ENCODE peak calls at places on chromosome 10, in five cellular contexts. One of them, this sample, is unnamed.

GRCh38 chr10:95268438-95268837 is 22.4 kb downstream of the PDLIM1 start:
- DNase-seq in RWPE2: no peak
- DNase-seq in heart left ventricle: peak; percentile 90
- DNase-seq in fibroblast of lung: no peak
- DNase-seq in heart right ventricle: peak; percentile 56
- DNase-seq in this sample: no peak

GRCh38 chr10:28681345-28681763 is 4.0 kb downstream of the BAMBI start:
- DNase-seq in heart right ventricle: no peak
- DNase-seq in fibroblast of lung: no peak
- DNase-seq in RWPE2: no peak
- DNase-seq in heart left ventricle: no peak
- DNase-seq in this sample: no peak

GRCh38 chr10:16381083-16381482 is 55.7 kb upstream of the PTER start:
- DNase-seq in fibroblast of lung: no peak
- DNase-seq in heart right ventricle: no peak
- DNase-seq in RWPE2: no peak
- DNase-seq in heart left ventricle: no peak
- DNase-seq in this sample: peak; percentile 33

GRCh38 chr10:31299119-31299518 is 19.9 kb upstream of the ZEB1 start:
- DNase-seq in RWPE2: no peak
- DNase-seq in heart left ventricle: no peak
- DNase-seq in fibroblast of lung: no peak
- DNase-seq in heart right ventricle: no peak
- DNase-seq in this sample: no peak

GRCh38 chr10:132178046-132178445 is 8.7 kb upstream of the DPYSL4 start:
- DNase-seq in heart left ventricle: no peak
- DNase-seq in fibroblast of lung: no peak
- DNase-seq in heart right ventricle: no peak
- DNase-seq in RWPE2: no peak
- DNase-seq in this sample: no peak

GRCh38 chr10:118544401-118544948 is 51.0 kb downstream of the PRLHR start:
- DNase-seq in fibroblast of lung: no peak
- DNase-seq in heart right ventricle: no peak
- DNase-seq in RWPE2: no peak
- DNase-seq in heart left ventricle: no peak
- DNase-seq in this sample: no peak

GRCh38 chr10:89171996-89172395 is 35.1 kb downstream of the CH25H start:
- DNase-seq in heart right ventricle: no peak
- DNase-seq in heart left ventricle: no peak
- DNase-seq in fibroblast of lung: no peak
- DNase-seq in RWPE2: no peak
- DNase-seq in this sample: no peak

GRCh38 chr10:120103957-120104560 is 211.5 kb downstream of the SEC23IP start:
- DNase-seq in heart left ventricle: no peak
- DNase-seq in RWPE2: no peak
- DNase-seq in heart right ventricle: no peak
- DNase-seq in fibroblast of lung: no peak
- DNase-seq in this sample: no peak

GRCh38 chr10:16965740-16966447 is 148.7 kb upstream of the RSU1 start:
- DNase-seq in RWPE2: peak; percentile 74
- DNase-seq in fibroblast of lung: peak; percentile 98
- DNase-seq in heart right ventricle: no peak
- DNase-seq in heart left ventricle: no peak
- DNase-seq in this sample: no peak

GRCh38 chr10:124677871-124678565 is 66.2 kb downstream of the FAM53B start:
- DNase-seq in RWPE2: no peak
- DNase-seq in heart left ventricle: peak; percentile 81
- DNase-seq in fibroblast of lung: peak; percentile 66
- DNase-seq in heart right ventricle: peak; percentile 61
- DNase-seq in this sample: peak; percentile 44

GRCh38 chr10:80046629-80047441 is 31.6 kb upstream of the TMEM254 start:
- DNase-seq in RWPE2: peak; percentile 70
- DNase-seq in heart left ventricle: peak; percentile 77
- DNase-seq in heart right ventricle: peak; percentile 70
- DNase-seq in fibroblast of lung: peak; percentile 63
- DNase-seq in this sample: peak; percentile 66

GRCh38 chr10:49598986-49599385 is 11.1 kb upstream of the SLC18A3 start:
- DNase-seq in fibroblast of lung: no peak
- DNase-seq in heart left ventricle: no peak
- DNase-seq in RWPE2: no peak
- DNase-seq in heart right ventricle: no peak
- DNase-seq in this sample: no peak

GRCh38 chr10:77925795-77926565 is 575 bp downstream of the DLG5 start:
- DNase-seq in fibroblast of lung: peak; percentile 28
- DNase-seq in heart right ventricle: peak; percentile 56
- DNase-seq in heart left ventricle: peak; percentile 50
- DNase-seq in RWPE2: no peak
- DNase-seq in this sample: peak; percentile 52

GRCh38 chr10:52818019-52818418 is 45.4 kb upstream of the MBL2 start:
- DNase-seq in fibroblast of lung: peak; percentile 67
- DNase-seq in heart left ventricle: no peak
- DNase-seq in heart right ventricle: no peak
- DNase-seq in RWPE2: no peak
- DNase-seq in this sample: peak; percentile 84

GRCh38 chr10:115171392-115171960 is 78.3 kb downstream of the ATRNL1 start:
- DNase-seq in heart left ventricle: no peak
- DNase-seq in RWPE2: no peak
- DNase-seq in fibroblast of lung: peak; percentile 38
- DNase-seq in heart right ventricle: no peak
- DNase-seq in this sample: no peak

GRCh38 chr10:78794736-78795455 is 273.9 kb upstream of the ZMIZ1 start:
- DNase-seq in heart right ventricle: no peak
- DNase-seq in fibroblast of lung: no peak
- DNase-seq in RWPE2: no peak
- DNase-seq in heart left ventricle: no peak
- DNase-seq in this sample: no peak

GRCh38 chr10:128011059-128011979 is 104.4 kb downstream of the PTPRE start:
- DNase-seq in heart left ventricle: peak; percentile 86
- DNase-seq in heart right ventricle: peak; percentile 89
- DNase-seq in fibroblast of lung: peak; percentile 60
- DNase-seq in RWPE2: no peak
- DNase-seq in this sample: peak; percentile 72

GRCh38 chr10:570631-571565 is 118.6 kb downstream of the DIP2C start:
- DNase-seq in heart left ventricle: no peak
- DNase-seq in fibroblast of lung: no peak
- DNase-seq in RWPE2: no peak
- DNase-seq in heart right ventricle: no peak
- DNase-seq in this sample: no peak

GRCh38 chr10:86364551-86365345 is 1.8 kb downstream of the GRID1 start:
- DNase-seq in fibroblast of lung: no peak
- DNase-seq in RWPE2: peak; percentile 58
- DNase-seq in heart right ventricle: no peak
- DNase-seq in heart left ventricle: no peak
- DNase-seq in this sample: no peak

GRCh38 chr10:101244321-101245050 is 15.2 kb upstream of the LBX1 start:
- DNase-seq in heart left ventricle: no peak
- DNase-seq in heart right ventricle: no peak
- DNase-seq in RWPE2: no peak
- DNase-seq in fibroblast of lung: peak; percentile 66
- DNase-seq in this sample: no peak

GRCh38 chr10:129958118-129958685 is 5.9 kb downstream of the EBF3 start:
- DNase-seq in heart left ventricle: no peak
- DNase-seq in fibroblast of lung: no peak
- DNase-seq in heart right ventricle: no peak
- DNase-seq in RWPE2: no peak
- DNase-seq in this sample: no peak

GRCh38 chr10:7231420-7232414 is 179.1 kb downstream of the SFMBT2 start:
- DNase-seq in RWPE2: no peak
- DNase-seq in fibroblast of lung: no peak
- DNase-seq in heart right ventricle: no peak
- DNase-seq in heart left ventricle: no peak
- DNase-seq in this sample: no peak

GRCh38 chr10:79003183-79004100 is 65.3 kb upstream of the ZMIZ1 start:
- DNase-seq in fibroblast of lung: no peak
- DNase-seq in heart left ventricle: peak; percentile 55
- DNase-seq in RWPE2: no peak
- DNase-seq in heart right ventricle: peak; percentile 29
- DNase-seq in this sample: peak; percentile 80

GRCh38 chr10:89744021-89744420 is 42.6 kb downstream of the KIF20B start:
- DNase-seq in RWPE2: no peak
- DNase-seq in fibroblast of lung: peak; percentile 29
- DNase-seq in heart right ventricle: no peak
- DNase-seq in heart left ventricle: no peak
- DNase-seq in this sample: no peak

GRCh38 chr10:92595505-92595904 is 2.6 kb downstream of the KIF11 start:
- DNase-seq in heart right ventricle: no peak
- DNase-seq in RWPE2: no peak
- DNase-seq in heart left ventricle: no peak
- DNase-seq in fibroblast of lung: no peak
- DNase-seq in this sample: no peak

GRCh38 chr10:92594194-92594593 is 1.3 kb downstream of the KIF11 start:
- DNase-seq in RWPE2: no peak
- DNase-seq in fibroblast of lung: no peak
- DNase-seq in heart left ventricle: no peak
- DNase-seq in heart right ventricle: no peak
- DNase-seq in this sample: peak; percentile 7

GRCh38 chr10:92592761-92593552 is at the start of gene KIF11:
- DNase-seq in heart right ventricle: peak; percentile 97
- DNase-seq in RWPE2: peak; percentile 97
- DNase-seq in fibroblast of lung: peak; percentile 96
- DNase-seq in heart left ventricle: peak; percentile 98
- DNase-seq in this sample: peak; percentile 98

GRCh38 chr10:92591550-92592140 is 1.3 kb upstream of the KIF11 start:
- DNase-seq in fibroblast of lung: peak; percentile 94
- DNase-seq in heart right ventricle: peak; percentile 92
- DNase-seq in RWPE2: peak; percentile 91
- DNase-seq in heart left ventricle: peak; percentile 96
- DNase-seq in this sample: peak; percentile 94

GRCh38 chr10:92593553-92594046 is 670 bp downstream of the KIF11 start:
- DNase-seq in fibroblast of lung: no peak
- DNase-seq in heart left ventricle: no peak
- DNase-seq in heart right ventricle: no peak
- DNase-seq in RWPE2: no peak
- DNase-seq in this sample: no peak
- H3K4me1 ChIP-seq in fibroblast of lung: peaks cover 6% of the 10 kb centered on the region
- H3K4me1 ChIP-seq in heart left ventricle: peaks cover 19% of the 10 kb centered on the region
- H3K4me1 ChIP-seq in heart right ventricle: peaks cover 12% of the 10 kb centered on the region
- H3K4me1 ChIP-seq in RWPE2: peaks cover 13% of the 10 kb centered on the region
- H3K4me1 ChIP-seq in this sample: no peaks in the 10 kb centered on the region

GRCh38 chr10:6064119-6064518 is 2.0 kb upstream of the IL2RA start:
- DNase-seq in RWPE2: no peak
- DNase-seq in fibroblast of lung: no peak
- DNase-seq in heart left ventricle: no peak
- DNase-seq in heart right ventricle: no peak
- DNase-seq in this sample: no peak
- H3K4me1 ChIP-seq in RWPE2: no peaks in the 10 kb centered on the region
- H3K4me1 ChIP-seq in fibroblast of lung: no peaks in the 10 kb centered on the region
- H3K4me1 ChIP-seq in heart left ventricle: peaks cover 12% of the 10 kb centered on the region
- H3K4me1 ChIP-seq in heart right ventricle: peaks cover 7% of the 10 kb centered on the region
- H3K4me1 ChIP-seq in this sample: no peaks in the 10 kb centered on the region

GRCh38 chr10:72106154-72106849 is 18.0 kb upstream of the SPOCK2 start:
- DNase-seq in heart left ventricle: no peak
- DNase-seq in RWPE2: no peak
- DNase-seq in fibroblast of lung: peak; percentile 18
- DNase-seq in heart right ventricle: no peak
- DNase-seq in this sample: no peak
- H3K4me1 ChIP-seq in heart left ventricle: peaks cover 42% of the 10 kb centered on the region
- H3K4me1 ChIP-seq in RWPE2: peaks cover 21% of the 10 kb centered on the region
- H3K4me1 ChIP-seq in fibroblast of lung: no peaks in the 10 kb centered on the region
- H3K4me1 ChIP-seq in heart right ventricle: peaks cover 33% of the 10 kb centered on the region
- H3K4me1 ChIP-seq in this sample: no peaks in the 10 kb centered on the region

DNA sequence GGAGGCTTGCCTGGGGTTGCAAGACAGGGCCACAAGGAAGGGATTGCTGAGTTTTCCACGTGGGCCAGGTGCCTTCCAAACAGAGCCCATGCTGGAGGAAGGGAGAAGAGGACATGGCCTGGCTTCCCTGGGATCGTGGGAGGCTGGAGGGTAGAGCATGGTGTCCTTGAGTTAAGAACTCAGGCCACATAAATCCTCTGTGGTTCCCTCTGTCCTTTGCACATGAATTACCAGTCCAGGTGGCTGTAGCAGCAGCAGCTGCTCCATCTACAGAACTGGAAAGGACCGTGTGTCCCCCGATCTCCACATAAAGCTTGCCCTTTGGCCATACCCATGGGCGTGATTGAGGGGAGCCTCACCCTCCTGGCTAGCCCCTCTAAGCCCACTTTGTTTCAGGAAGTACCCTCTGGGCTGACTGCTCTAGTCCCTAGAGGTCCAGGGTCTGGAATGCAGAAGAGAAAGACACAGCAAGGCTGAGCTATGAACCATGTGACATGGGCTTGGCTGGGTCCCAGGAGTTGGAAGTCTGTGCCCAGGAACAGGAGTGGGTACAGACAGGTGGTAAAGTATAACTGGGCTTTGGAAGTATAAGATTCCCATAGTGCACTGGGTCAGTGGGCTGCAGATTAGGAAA is 84.9 kb downstream of the C10orf105 start:
- DNase-seq in RWPE2: no peak
- DNase-seq in fibroblast of lung: no peak
- DNase-seq in heart left ventricle: peak; percentile 65
- DNase-seq in heart right ventricle: peak; percentile 45
- DNase-seq in this sample: peak; percentile 95
- H3K4me1 ChIP-seq in RWPE2: no peaks in the 10 kb centered on the region
- H3K4me1 ChIP-seq in fibroblast of lung: no peaks in the 10 kb centered on the region
- H3K4me1 ChIP-seq in heart left ventricle: peaks cover 5% of the 10 kb centered on the region
- H3K4me1 ChIP-seq in heart right ventricle: peaks cover 4% of the 10 kb centered on the region
- H3K4me1 ChIP-seq in this sample: peaks cover 20% of the 10 kb centered on the region

GRCh38 chr10:35492387-35493195 is 112.5 kb upstream of the GJD4 start:
- DNase-seq in heart left ventricle: no peak
- DNase-seq in RWPE2: no peak
- DNase-seq in fibroblast of lung: no peak
- DNase-seq in heart right ventricle: no peak
- DNase-seq in this sample: no peak

GRCh38 chr10:35488228-35488627 is 116.9 kb upstream of the GJD4 start:
- DNase-seq in heart left ventricle: no peak
- DNase-seq in heart right ventricle: no peak
- DNase-seq in RWPE2: no peak
- DNase-seq in fibroblast of lung: no peak
- DNase-seq in this sample: no peak

GRCh38 chr10:35497909-35498308 is 107.2 kb upstream of the GJD4 start:
- DNase-seq in heart right ventricle: no peak
- DNase-seq in RWPE2: no peak
- DNase-seq in heart left ventricle: no peak
- DNase-seq in fibroblast of lung: no peak
- DNase-seq in this sample: peak; percentile 39

GRCh38 chr10:35495521-35496238 is 109.5 kb upstream of the GJD4 start:
- DNase-seq in heart left ventricle: peak; percentile 52
- DNase-seq in RWPE2: no peak
- DNase-seq in heart right ventricle: no peak
- DNase-seq in fibroblast of lung: peak; percentile 15
- DNase-seq in this sample: peak; percentile 58

GRCh38 chr10:35493196-35494118 is 111.7 kb upstream of the GJD4 start:
- DNase-seq in fibroblast of lung: no peak
- DNase-seq in heart left ventricle: no peak
- DNase-seq in heart right ventricle: no peak
- DNase-seq in RWPE2: no peak
- DNase-seq in this sample: peak; percentile 54
- H3K4me1 ChIP-seq in fibroblast of lung: no peaks in the 10 kb centered on the region
- H3K4me1 ChIP-seq in heart left ventricle: peaks cover 43% of the 10 kb centered on the region
- H3K4me1 ChIP-seq in heart right ventricle: peaks cover 36% of the 10 kb centered on the region
- H3K4me1 ChIP-seq in RWPE2: peaks cover 26% of the 10 kb centered on the region
- H3K4me1 ChIP-seq in this sample: peaks cover 14% of the 10 kb centered on the region

GRCh38 chr10:20608503-20608902 is 288.6 kb downstream of the NEBL start:
- DNase-seq in heart left ventricle: no peak
- DNase-seq in RWPE2: no peak
- DNase-seq in heart right ventricle: no peak
- DNase-seq in fibroblast of lung: no peak
- DNase-seq in this sample: no peak

GRCh38 chr10:20606985-20607384 is 290.1 kb downstream of the NEBL start:
- DNase-seq in heart left ventricle: no peak
- DNase-seq in fibroblast of lung: no peak
- DNase-seq in RWPE2: no peak
- DNase-seq in heart right ventricle: no peak
- DNase-seq in this sample: no peak
- H3K4me1 ChIP-seq in heart left ventricle: no peaks in the 10 kb centered on the region
- H3K4me1 ChIP-seq in fibroblast of lung: no peaks in the 10 kb centered on the region
- H3K4me1 ChIP-seq in RWPE2: no peaks in the 10 kb centered on the region
- H3K4me1 ChIP-seq in heart right ventricle: no peaks in the 10 kb centered on the region
- H3K4me1 ChIP-seq in this sample: no peaks in the 10 kb centered on the region

This sample was measured in small intestine.